ENCODE peak calls at places on chromosomes 4 and X, in four cellular contexts. W is astrocyte, F is K562, C is kidney. S is an unnamed sample.

GRCh38 chr4:149997881-149998421 is 80.3 kb upstream of the DCLK2 start:
- DNase-seq in W (peak; percentile 59), F (no peak), C (no peak), S (no peak)

GRCh38 chr4:78902313-78902712 is 36.9 kb downstream of the PAQR3 start:
- DNase-seq in W (no peak), C (no peak), F (no peak), S (no peak)

GRCh38 chr4:154205471-154205870 is 286.1 kb downstream of the DCHS2 start:
- DNase-seq in F (no peak), W (no peak), C (no peak), S (no peak)

GRCh38 chrX:150845091-150845490 is 53.4 kb downstream of the CD99L2 start:
- DNase-seq in F (no peak), C (no peak), W (no peak), S (no peak)

GRCh38 chr4:145951931-145952330 is 13.3 kb upstream of the ZNF827 start:
- DNase-seq in C (no peak), W (no peak), F (no peak), S (no peak)

GRCh38 chr4:21888195-21888976 is 60.2 kb downstream of the KCNIP4 start:
- DNase-seq in C (no peak), F (no peak), W (peak; percentile 96), S (no peak)

GRCh38 chr4:119647558-119647957 is 19.0 kb upstream of the PDE5A start:
- DNase-seq in W (no peak), F (no peak), C (no peak), S (no peak)

GRCh38 chrX:9327747-9328145 is 137.1 kb upstream of the TBL1X start:
- DNase-seq in F (no peak), W (peak; percentile 85), C (no peak), S (no peak)

GRCh38 chr4:87058272-87059073 is 123.7 kb downstream of the AFF1 start:
- DNase-seq in C (no peak), W (no peak), F (peak; percentile 39), S (peak; percentile 86)

GRCh38 chr4:121978169-121978516 is 26.3 kb upstream of the TRPC3 start:
- DNase-seq in F (no peak), C (no peak), W (no peak), S (no peak)

GRCh38 chr4:117889978-117890377 is 144.3 kb upstream of the NDST3 start:
- DNase-seq in W (no peak), C (no peak), F (no peak), S (no peak)

GRCh38 chrX:56995271-56995994 is at the start of gene SPIN3:
- DNase-seq in F (peak; percentile 67), C (peak; percentile 93), W (peak; percentile 61), S (peak; percentile 96)

GRCh38 chr4:137312257-137312656 is 220.0 kb downstream of the PCDH18 start:
- DNase-seq in C (no peak), F (no peak), W (peak; percentile 69), S (no peak)

GRCh38 chrX:155662297-155662696 is 49.5 kb upstream of the TMLHE start:
- DNase-seq in F (no peak), W (no peak), C (no peak), S (peak; percentile 44)

GRCh38 chrX:132488819-132489255 is at the start of gene MBNL3:
- DNase-seq in F (no peak), C (peak; percentile 86), W (peak; percentile 20), S (peak; percentile 83)

GRCh38 chrX:111168314-111168713 is 72.3 kb downstream of the PAK3 start:
- DNase-seq in W (no peak), C (no peak), F (no peak), S (peak; percentile 72)

GRCh38 chr4:81747242-81747930 is 275.7 kb upstream of the RASGEF1B start:
- DNase-seq in C (no peak), W (no peak), F (peak; percentile 22), S (no peak)

GRCh38 chr4:186584912-186585311 is 29.5 kb upstream of the MTNR1A start:
- DNase-seq in C (no peak), W (no peak), F (no peak), S (no peak)

GRCh38 chr4:10684631-10685030 is at the start of gene CLNK:
- DNase-seq in W (no peak), F (no peak), C (no peak), S (no peak)

GRCh38 chr4:3644849-3645627 is 112.8 kb upstream of the LRPAP1 start:
- DNase-seq in W (peak; percentile 12), C (peak; percentile 86), F (peak; percentile 50), S (no peak)

GRCh38 chr4:26061248-26061986 is 147.4 kb downstream of the SMIM20 start:
- DNase-seq in C (no peak), W (peak; percentile 27), F (peak; percentile 54), S (peak; percentile 77)

GRCh38 chr4:168409089-168409801 is 71.0 kb downstream of the DDX60L start:
- DNase-seq in C (no peak), W (peak; percentile 41), F (no peak), S (no peak)

GRCh38 chr4:102354671-102355454 is 9.6 kb upstream of the SLC39A8 start:
- DNase-seq in C (no peak), F (no peak), W (no peak), S (no peak)

GRCh38 chr4:187770345-187770744 is 225.2 kb upstream of the ZFP42 start:
- DNase-seq in F (no peak), W (no peak), C (no peak), S (peak; percentile 68)

GRCh38 chrX:105821471-105822081 is 763 bp upstream of the NRK start:
- DNase-seq in F (no peak), C (peak; percentile 65), W (peak; percentile 52), S (peak; percentile 79)

GRCh38 chr4:186823989-186824388 is 100.3 kb upstream of the FAT1 start:
- DNase-seq in W (peak; percentile 44), F (peak; percentile 24), C (no peak), S (no peak)

GRCh38 chrX:151393514-151393913 is 3.5 kb upstream of the VMA21 start:
- DNase-seq in C (no peak), F (no peak), W (no peak), S (peak; percentile 72)

GRCh38 chr4:183688216-183688615 is 29.1 kb downstream of the TRAPPC11 start:
- DNase-seq in C (no peak), W (no peak), F (no peak), S (no peak)

GRCh38 chr4:67109276-67109675 is 436.0 kb downstream of the CENPC start:
- DNase-seq in W (no peak), F (no peak), C (no peak), S (no peak)

GRCh38 chrX:118524344-118524743 is 28.7 kb downstream of the DOCK11 start:
- DNase-seq in F (no peak), W (no peak), C (no peak), S (no peak)

GRCh38 chrX:134736351-134736750 is 78.1 kb upstream of the PLAC1 start:
- DNase-seq in W (no peak), C (no peak), F (no peak), S (no peak)

DNA sequence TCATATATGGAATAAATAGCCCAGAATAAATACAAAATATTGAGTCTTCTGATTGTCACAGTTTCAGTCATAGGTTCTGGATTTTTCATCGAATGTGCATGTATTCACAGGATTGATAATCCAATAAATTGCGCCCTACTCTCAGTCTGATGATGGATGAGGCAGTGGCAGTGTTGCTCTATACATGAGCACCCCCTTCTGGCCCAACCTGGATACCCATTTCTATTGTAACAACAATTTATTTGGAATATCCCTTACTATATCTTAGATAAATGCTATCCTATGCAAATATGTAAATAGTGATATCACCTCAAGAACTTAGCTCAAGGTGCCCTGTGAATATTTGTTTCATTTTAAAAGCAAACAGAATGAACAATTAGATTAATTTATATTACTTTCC is 733.7 kb upstream of the PABPC4L start:
- DNase-seq in W (no peak), C (no peak), F (peak; percentile 11), S (peak; percentile 78)
- TF ChIP-seq CTCF in W (no peak), C (peak; percentile 12), F (peak; percentile 42), S (peak; percentile 94)

DNA sequence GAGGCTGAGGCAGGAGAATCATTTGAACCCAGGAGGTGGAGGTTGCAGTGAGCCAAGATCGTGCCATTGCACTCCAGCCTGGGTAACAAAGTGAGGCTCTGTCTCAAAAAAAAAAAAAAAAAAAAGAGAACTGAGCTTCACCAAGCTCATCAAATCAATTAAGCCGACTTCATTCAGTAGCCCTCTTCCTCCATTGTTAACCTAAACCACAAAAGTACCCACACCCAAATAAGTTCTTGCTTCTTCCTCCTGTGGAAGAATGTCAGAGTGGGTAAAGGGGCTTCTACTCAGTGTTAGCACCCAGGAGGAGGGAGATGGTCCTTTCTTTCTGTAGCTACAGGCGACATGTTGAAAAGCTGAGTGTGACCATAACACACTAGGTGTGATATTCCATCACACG is 58.6 kb upstream of the CHRNA9 start:
- DNase-seq in F (no peak), C (no peak), W (no peak), S (no peak)
- H3K27ac ChIP-seq in F (no peak overlapping the region), C (no peak overlapping the region), W (no peak overlapping the region), S (no peak overlapping the region)

DNA sequence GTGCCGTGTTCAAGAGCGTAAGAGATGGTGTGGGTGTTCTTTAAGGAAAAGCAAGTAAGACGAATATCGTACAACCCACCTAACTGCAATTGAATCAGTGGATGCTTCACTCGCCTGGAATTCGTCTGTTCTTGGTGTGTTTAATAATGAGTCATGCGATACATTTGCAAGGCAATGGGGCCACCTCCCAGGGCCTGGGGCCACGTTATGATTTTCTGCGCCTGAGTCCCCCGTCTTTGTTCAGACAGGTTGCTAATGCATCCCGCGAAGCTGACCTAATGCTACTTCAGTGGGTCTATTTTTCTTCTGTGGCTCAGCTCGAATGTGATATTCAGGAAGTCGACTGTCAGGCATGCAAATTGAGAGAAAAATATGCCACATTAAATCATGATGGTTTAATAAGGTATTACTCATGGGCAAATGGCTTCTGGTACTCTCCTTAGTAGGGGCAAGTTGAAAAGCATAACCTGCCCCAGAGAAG is 14.3 kb upstream of the MID1 start:
- DNase-seq in F (no peak), C (no peak), W (peak; percentile 95), S (no peak)
- H3K9ac ChIP-seq in F (no peak overlapping the region), C (no peak overlapping the region), W (peak overlapping the region; percentile 79), S (no peak overlapping the region)

DNA sequence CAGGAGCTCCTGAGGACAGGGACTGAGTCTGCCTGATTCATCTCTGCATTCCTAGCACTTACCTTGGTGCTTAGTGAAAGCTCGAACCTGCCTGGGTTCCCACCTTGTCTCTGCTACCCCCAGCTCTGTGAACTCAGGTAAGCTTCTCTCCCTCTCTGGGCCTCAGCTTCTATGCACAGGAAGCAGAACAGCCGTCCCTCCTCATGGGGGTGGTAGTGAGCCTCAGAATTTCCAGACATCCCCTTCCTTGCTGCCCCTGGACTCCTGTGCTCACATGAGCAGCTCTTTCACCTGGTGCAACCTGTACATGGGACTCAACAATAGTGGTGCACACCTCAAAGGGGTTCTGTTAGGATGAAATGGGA is 50.8 kb downstream of the HTRA3 start:
- DNase-seq in C (no peak), W (no peak), F (peak; percentile 24), S (peak; percentile 78)
- TF ChIP-seq CTCF in C (peak; percentile 33), W (no peak), F (peak; percentile 60), S (peak; percentile 71)

GRCh38 chr4:6393066-6393465 is 79.3 kb downstream of the PPP2R2C start:
- DNase-seq in W (no peak), F (no peak), C (peak; percentile 14), S (no peak)

GRCh38 chr4:6391186-6391851 is 81.1 kb downstream of the PPP2R2C start:
- DNase-seq in F (no peak), C (peak; percentile 39), W (no peak), S (no peak)

GRCh38 chr4:6390357-6390756 is 82.1 kb downstream of the PPP2R2C start:
- DNase-seq in C (peak; percentile 72), W (no peak), F (peak; percentile 31), S (no peak)

GRCh38 chr4:6392407-6392806 is 80.0 kb downstream of the PPP2R2C start:
- DNase-seq in F (no peak), W (no peak), C (peak; percentile 13), S (no peak)

GRCh38 chr4:6391852-6392188 is 80.6 kb downstream of the PPP2R2C start:
- DNase-seq in C (no peak), W (no peak), F (no peak), S (no peak)
- H3K27ac ChIP-seq in C (no peak overlapping the region), W (no peak overlapping the region), F (no peak overlapping the region), S (no peak overlapping the region)

S was measured in endodermal cell.